ENCODE peak calls at places on chromosomes 11 and 22, in six cellular contexts. One of them, this sample, is unnamed.

GRCh38 chr11:6587360-6587953 is 16.0 kb downstream of the RRP8 start:
- DNase-seq in GM12878: no peak
- DNase-seq in HepG2: no peak
- DNase-seq in A549: no peak
- DNase-seq in endothelial cell of umbilical vein: no peak
- DNase-seq in K562: no peak
- DNase-seq in this sample: no peak

GRCh38 chr22:30010789-30011405 is 69.4 kb upstream of the HORMAD2 start:
- DNase-seq in GM12878: no peak
- DNase-seq in HepG2: no peak
- DNase-seq in A549: no peak
- DNase-seq in endothelial cell of umbilical vein: no peak
- DNase-seq in K562: no peak
- DNase-seq in this sample: no peak

GRCh38 chr11:122756417-122756816 is 81.9 kb upstream of the CRTAM start:
- DNase-seq in GM12878: no peak
- DNase-seq in HepG2: no peak
- DNase-seq in A549: no peak
- DNase-seq in endothelial cell of umbilical vein: no peak
- DNase-seq in K562: no peak
- DNase-seq in this sample: peak

GRCh38 chr11:11772865-11773515 is 68.8 kb upstream of the USP47 start:
- DNase-seq in GM12878: no peak
- DNase-seq in HepG2: no peak
- DNase-seq in A549: no peak
- DNase-seq in endothelial cell of umbilical vein: no peak
- DNase-seq in K562: no peak
- DNase-seq in this sample: no peak

GRCh38 chr11:74780277-74780870 is 31.7 kb downstream of the RNF169 start:
- DNase-seq in GM12878: no peak
- DNase-seq in HepG2: no peak
- DNase-seq in A549: no peak
- DNase-seq in endothelial cell of umbilical vein: no peak
- DNase-seq in K562: no peak
- DNase-seq in this sample: no peak

GRCh38 chr11:27722945-27723344 is 22.7 kb upstream of the BDNF start:
- DNase-seq in GM12878: no peak
- DNase-seq in HepG2: no peak
- DNase-seq in A549: no peak
- DNase-seq in endothelial cell of umbilical vein: no peak
- DNase-seq in K562: no peak
- DNase-seq in this sample: no peak

GRCh38 chr22:43439368-43440102 is 27.7 kb downstream of the MPPED1 start:
- DNase-seq in GM12878: no peak
- DNase-seq in HepG2: no peak
- DNase-seq in A549: no peak
- DNase-seq in endothelial cell of umbilical vein: no peak
- DNase-seq in K562: no peak
- DNase-seq in this sample: no peak

GRCh38 chr11:99069831-99070444 is 49.2 kb downstream of the CNTN5 start:
- DNase-seq in GM12878: peak
- DNase-seq in HepG2: peak
- DNase-seq in A549: no peak
- DNase-seq in endothelial cell of umbilical vein: no peak
- DNase-seq in K562: no peak
- DNase-seq in this sample: peak

GRCh38 chr11:50188040-50188439 is 155.4 kb downstream of the OR4C45 start:
- DNase-seq in GM12878: no peak
- DNase-seq in HepG2: no peak
- DNase-seq in A549: no peak
- DNase-seq in endothelial cell of umbilical vein: no peak
- DNase-seq in K562: no peak
- DNase-seq in this sample: no peak

GRCh38 chr11:77909277-77909676 is 85.2 kb downstream of the INTS4 start:
- DNase-seq in GM12878: no peak
- DNase-seq in HepG2: no peak
- DNase-seq in A549: no peak
- DNase-seq in endothelial cell of umbilical vein: no peak
- DNase-seq in K562: no peak
- DNase-seq in this sample: no peak

GRCh38 chr11:7449841-7450214 is 35.5 kb upstream of the OLFML1 start:
- DNase-seq in GM12878: no peak
- DNase-seq in HepG2: no peak
- DNase-seq in A549: no peak
- DNase-seq in endothelial cell of umbilical vein: no peak
- DNase-seq in K562: no peak
- DNase-seq in this sample: no peak

GRCh38 chr22:36528795-36529718 is at the start of gene EIF3D:
- DNase-seq in GM12878: peak
- DNase-seq in HepG2: peak
- DNase-seq in A549: peak
- DNase-seq in endothelial cell of umbilical vein: peak
- DNase-seq in K562: peak
- DNase-seq in this sample: peak

GRCh38 chr11:17208257-17208999 is 642 bp upstream of the PIK3C2A start:
- DNase-seq in GM12878: no peak
- DNase-seq in HepG2: peak
- DNase-seq in A549: peak
- DNase-seq in endothelial cell of umbilical vein: peak
- DNase-seq in K562: no peak
- DNase-seq in this sample: peak

DNA sequence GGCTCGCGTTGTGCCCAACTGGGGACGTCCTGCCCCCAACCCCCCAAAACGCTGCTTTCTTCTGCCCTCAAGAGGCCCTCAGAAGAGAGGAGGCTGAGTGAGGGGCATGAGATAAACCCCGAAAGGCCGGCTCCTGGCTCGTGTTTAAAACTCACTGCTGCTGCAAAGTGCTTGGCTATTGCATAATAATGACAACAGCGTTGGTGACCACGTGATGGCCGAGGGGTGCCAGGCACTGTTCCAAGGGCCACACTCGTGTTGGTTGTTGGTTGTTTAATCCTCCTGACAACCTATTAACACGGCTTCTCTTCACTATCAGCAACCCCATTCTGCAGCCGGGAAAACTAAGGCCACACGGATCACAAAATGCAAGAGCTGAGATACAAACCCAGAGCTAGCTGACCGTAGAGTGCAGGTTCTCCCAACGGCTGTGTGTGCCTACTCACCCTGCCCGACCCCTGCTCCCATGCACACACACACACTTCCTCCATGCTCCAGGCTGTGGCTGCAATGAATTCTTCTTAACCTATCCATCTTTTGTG is 51.0 kb downstream of the ANO1 start:
- DNase-seq in GM12878: no peak
- DNase-seq in HepG2: no peak
- DNase-seq in A549: no peak
- DNase-seq in endothelial cell of umbilical vein: no peak
- DNase-seq in K562: no peak
- DNase-seq in this sample: no peak
- TF ChIP-seq POLR2A in GM12878: no peak
- TF ChIP-seq POLR2A in HepG2: no peak
- TF ChIP-seq POLR2A in A549: no peak
- TF ChIP-seq POLR2A in endothelial cell of umbilical vein: no peak
- TF ChIP-seq POLR2A in K562: no peak
- TF ChIP-seq POLR2A in this sample: no peak

GRCh38 chr11:117859713-117860112 is 16.7 kb downstream of the FXYD6 start:
- DNase-seq in GM12878: no peak
- DNase-seq in HepG2: no peak
- DNase-seq in A549: no peak
- DNase-seq in endothelial cell of umbilical vein: no peak
- DNase-seq in K562: no peak
- DNase-seq in this sample: no peak

GRCh38 chr11:117861151-117862018 is 15.1 kb downstream of the FXYD6 start:
- DNase-seq in GM12878: no peak
- DNase-seq in HepG2: no peak
- DNase-seq in A549: no peak
- DNase-seq in endothelial cell of umbilical vein: peak
- DNase-seq in K562: no peak
- DNase-seq in this sample: no peak

GRCh38 chr11:117862753-117863152 is 13.7 kb downstream of the FXYD6 start:
- DNase-seq in GM12878: no peak
- DNase-seq in HepG2: no peak
- DNase-seq in A549: no peak
- DNase-seq in endothelial cell of umbilical vein: no peak
- DNase-seq in K562: no peak
- DNase-seq in this sample: no peak

GRCh38 chr11:117860139-117860538 is 16.3 kb downstream of the FXYD6 start:
- DNase-seq in GM12878: no peak
- DNase-seq in HepG2: no peak
- DNase-seq in A549: no peak
- DNase-seq in endothelial cell of umbilical vein: no peak
- DNase-seq in K562: no peak
- DNase-seq in this sample: no peak

DNA sequence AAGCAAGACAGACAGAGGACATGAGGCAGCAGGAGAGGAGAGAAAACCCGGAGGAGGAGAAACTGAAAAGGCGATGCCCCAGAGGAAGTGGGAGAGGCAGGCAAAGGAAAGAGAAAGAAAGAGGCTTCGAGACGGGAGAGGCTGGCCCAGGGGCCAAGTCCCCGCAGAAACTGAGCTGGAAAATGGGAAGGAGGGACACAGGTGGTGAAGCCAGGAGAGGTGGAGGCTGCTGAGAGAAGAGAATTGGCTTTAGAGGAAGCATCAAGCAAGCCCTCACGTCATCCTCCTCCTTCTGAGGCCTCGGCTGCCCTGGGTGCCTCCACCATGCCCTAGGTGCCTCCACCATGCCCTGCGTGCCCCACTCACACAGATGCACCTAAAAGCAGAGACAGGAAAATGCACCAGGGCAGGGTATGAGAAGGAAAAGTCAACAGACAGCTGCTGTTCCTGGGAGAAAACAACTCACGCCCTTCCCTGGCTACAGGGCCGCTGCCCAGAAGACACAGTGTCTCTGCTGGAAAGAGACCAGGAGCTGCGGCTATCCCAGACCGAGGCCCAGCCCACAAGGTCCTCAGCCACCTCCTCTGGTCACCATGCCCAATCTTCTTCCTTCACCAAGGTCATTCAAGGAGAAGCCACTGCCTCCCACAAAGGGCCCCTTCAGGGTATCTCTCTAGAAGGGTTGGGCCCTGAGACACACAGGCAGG is 14.3 kb downstream of the FXYD6 start:
- DNase-seq in GM12878: no peak
- DNase-seq in HepG2: no peak
- DNase-seq in A549: no peak
- DNase-seq in endothelial cell of umbilical vein: no peak
- DNase-seq in K562: no peak
- DNase-seq in this sample: no peak
- TF ChIP-seq MYC in GM12878: no peak
- TF ChIP-seq MYC in HepG2: no peak
- TF ChIP-seq MYC in A549: no peak
- TF ChIP-seq MYC in endothelial cell of umbilical vein: no peak
- TF ChIP-seq MYC in K562: no peak
- TF ChIP-seq MYC in this sample: no peak

GRCh38 chr11:59992420-59992819 is 24.6 kb upstream of the OOSP4B start:
- DNase-seq in GM12878: no peak
- DNase-seq in HepG2: no peak
- DNase-seq in A549: no peak
- DNase-seq in endothelial cell of umbilical vein: no peak
- DNase-seq in K562: no peak
- DNase-seq in this sample: peak

DNA sequence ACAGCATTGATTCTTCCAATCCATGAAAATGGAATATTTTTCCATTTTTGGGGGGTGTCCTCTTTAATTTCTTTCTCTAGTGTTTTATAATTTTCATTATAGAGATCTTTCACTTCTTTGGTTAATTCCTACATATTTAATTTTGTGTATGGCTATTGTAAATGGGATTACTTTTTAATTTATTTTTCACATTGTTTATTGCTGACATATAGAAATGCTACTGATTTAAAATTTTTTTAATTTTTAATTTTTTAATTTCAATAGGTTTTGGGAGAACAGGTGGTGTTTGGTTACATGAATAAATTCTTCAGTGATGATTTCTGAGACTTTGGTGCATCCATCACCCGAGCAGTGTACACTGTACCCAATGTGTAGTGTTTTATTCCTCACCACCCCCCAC is 26.6 kb upstream of the OOSP4B start:
- DNase-seq in GM12878: no peak
- DNase-seq in HepG2: no peak
- DNase-seq in A549: no peak
- DNase-seq in endothelial cell of umbilical vein: no peak
- DNase-seq in K562: no peak
- DNase-seq in this sample: no peak
- H3K4me3 ChIP-seq in GM12878: no peak
- H3K4me3 ChIP-seq in HepG2: no peak
- H3K4me3 ChIP-seq in A549: no peak
- H3K4me3 ChIP-seq in endothelial cell of umbilical vein: no peak
- H3K4me3 ChIP-seq in K562: no peak
- H3K4me3 ChIP-seq in this sample: no peak

GRCh38 chr11:65870706-65871681 is 1.6 kb downstream of the EFEMP2 start:
- DNase-seq in GM12878: no peak
- DNase-seq in HepG2: no peak
- DNase-seq in A549: no peak
- DNase-seq in endothelial cell of umbilical vein: no peak
- DNase-seq in K562: no peak
- DNase-seq in this sample: peak

GRCh38 chr11:65868076-65868667 is 4.4 kb downstream of the EFEMP2 start:
- DNase-seq in GM12878: no peak
- DNase-seq in HepG2: no peak
- DNase-seq in A549: no peak
- DNase-seq in endothelial cell of umbilical vein: no peak
- DNase-seq in K562: no peak
- DNase-seq in this sample: peak

GRCh38 chr11:65870307-65870658 is 2.3 kb downstream of the EFEMP2 start:
- DNase-seq in GM12878: no peak
- DNase-seq in HepG2: no peak
- DNase-seq in A549: no peak
- DNase-seq in endothelial cell of umbilical vein: no peak
- DNase-seq in K562: no peak
- DNase-seq in this sample: no peak

GRCh38 chr11:65868907-65869306 is 3.7 kb downstream of the EFEMP2 start:
- DNase-seq in GM12878: no peak
- DNase-seq in HepG2: no peak
- DNase-seq in A549: no peak
- DNase-seq in endothelial cell of umbilical vein: no peak
- DNase-seq in K562: no peak
- DNase-seq in this sample: no peak

DNA sequence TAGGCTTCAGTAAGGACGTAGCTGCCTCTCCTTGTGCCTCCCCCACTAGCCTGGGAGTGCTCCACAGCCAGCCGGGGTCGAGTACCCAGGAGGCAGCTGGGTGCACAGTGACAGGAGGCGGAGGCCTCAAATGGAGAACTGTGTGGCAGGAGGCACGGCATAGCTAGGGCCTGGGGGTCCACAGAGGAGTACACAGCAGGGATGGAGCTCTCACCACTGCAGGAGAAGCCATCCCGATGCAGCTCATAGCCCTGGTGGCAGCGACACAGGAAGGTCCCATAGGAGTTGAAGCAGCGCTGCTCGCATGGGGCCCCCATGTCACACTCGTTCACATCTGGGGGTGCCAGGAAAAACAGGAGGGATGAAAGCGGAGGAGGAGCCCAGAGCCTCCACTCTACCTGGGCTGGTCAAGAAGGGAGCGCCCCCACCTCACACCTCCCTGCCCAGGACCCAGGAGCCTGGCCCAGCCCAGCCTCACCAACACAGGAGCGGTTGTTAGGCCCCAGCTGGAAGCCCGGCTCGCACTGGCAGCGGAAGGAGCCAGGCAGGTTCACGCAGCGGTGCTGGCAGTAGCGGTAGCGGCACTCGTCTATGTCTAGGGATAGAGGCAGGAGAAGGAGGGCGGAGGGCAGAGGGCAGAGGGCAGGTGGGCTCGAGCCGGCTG is 2.8 kb downstream of the EFEMP2 start:
- DNase-seq in GM12878: no peak
- DNase-seq in HepG2: no peak
- DNase-seq in A549: no peak
- DNase-seq in endothelial cell of umbilical vein: no peak
- DNase-seq in K562: no peak
- DNase-seq in this sample: no peak
- TF ChIP-seq POLR2A in GM12878: peak
- TF ChIP-seq POLR2A in HepG2: no peak
- TF ChIP-seq POLR2A in A549: peak
- TF ChIP-seq POLR2A in endothelial cell of umbilical vein: no peak
- TF ChIP-seq POLR2A in K562: peak
- TF ChIP-seq POLR2A in this sample: no peak

This sample was measured in NB4.